ENCODE peak calls at places on chromosomes 5 and 9, in ten cellular contexts. One of them, this sample, is unnamed.
A peak's percentile ranks its signal among the peaks of the same experiment; 100 is the strongest.

GRCh38 chr9:73237140-73237539 is 85.5 kb downstream of the ANXA1 start:
- DNase-seq in kidney: no peak
- DNase-seq in astrocyte of the spinal cord: no peak
- DNase-seq in GM12865: no peak
- DNase-seq in IMR-90: no peak
- DNase-seq in stomach: no peak
- DNase-seq in retinal pigment epithelial cell: no peak
- DNase-seq in HepG2: no peak
- DNase-seq in A673: no peak
- DNase-seq in cardiac fibroblast: no peak
- DNase-seq in this sample: no peak

GRCh38 chr9:122354536-122355199 is 16.2 kb upstream of the PTGS1 start:
- DNase-seq in astrocyte of the spinal cord: no peak
- DNase-seq in A673: no peak
- DNase-seq in cardiac fibroblast: no peak
- DNase-seq in stomach: no peak
- DNase-seq in retinal pigment epithelial cell: no peak
- DNase-seq in kidney: no peak
- DNase-seq in HepG2: no peak
- DNase-seq in GM12865: no peak
- DNase-seq in IMR-90: no peak
- DNase-seq in this sample: no peak

GRCh38 chr5:1975898-1976765 is 93.4 kb upstream of the IRX4 start:
- DNase-seq in cardiac fibroblast: no peak
- DNase-seq in HepG2: no peak
- DNase-seq in A673: peak; percentile 6
- DNase-seq in IMR-90: no peak
- DNase-seq in GM12865: peak; percentile 3
- DNase-seq in stomach: no peak
- DNase-seq in astrocyte of the spinal cord: no peak
- DNase-seq in retinal pigment epithelial cell: no peak
- DNase-seq in kidney: no peak
- DNase-seq in this sample: peak; percentile 32

GRCh38 chr9:119398350-119398749 is 29.1 kb upstream of the BRINP1 start:
- DNase-seq in stomach: no peak
- DNase-seq in astrocyte of the spinal cord: no peak
- DNase-seq in A673: no peak
- DNase-seq in HepG2: no peak
- DNase-seq in IMR-90: no peak
- DNase-seq in retinal pigment epithelial cell: no peak
- DNase-seq in kidney: no peak
- DNase-seq in GM12865: no peak
- DNase-seq in cardiac fibroblast: no peak
- DNase-seq in this sample: no peak

GRCh38 chr9:129752915-129753724 is at the start of gene PTGES:
- DNase-seq in stomach: peak; percentile 69
- DNase-seq in GM12865: peak; percentile 43
- DNase-seq in cardiac fibroblast: peak; percentile 90
- DNase-seq in IMR-90: peak; percentile 87
- DNase-seq in A673: peak; percentile 80
- DNase-seq in astrocyte of the spinal cord: peak; percentile 79
- DNase-seq in kidney: peak; percentile 94
- DNase-seq in retinal pigment epithelial cell: no peak
- DNase-seq in HepG2: no peak
- DNase-seq in this sample: no peak

GRCh38 chr5:174744896-174745295 is 20.5 kb downstream of the MSX2 start:
- DNase-seq in kidney: no peak
- DNase-seq in A673: no peak
- DNase-seq in cardiac fibroblast: no peak
- DNase-seq in IMR-90: no peak
- DNase-seq in GM12865: no peak
- DNase-seq in retinal pigment epithelial cell: no peak
- DNase-seq in stomach: no peak
- DNase-seq in astrocyte of the spinal cord: no peak
- DNase-seq in HepG2: no peak
- DNase-seq in this sample: no peak

GRCh38 chr5:74355041-74355440 is 285.5 kb downstream of the ENC1 start:
- DNase-seq in A673: no peak
- DNase-seq in GM12865: no peak
- DNase-seq in kidney: no peak
- DNase-seq in IMR-90: no peak
- DNase-seq in HepG2: no peak
- DNase-seq in stomach: no peak
- DNase-seq in retinal pigment epithelial cell: no peak
- DNase-seq in cardiac fibroblast: no peak
- DNase-seq in astrocyte of the spinal cord: no peak
- DNase-seq in this sample: no peak

GRCh38 chr5:123358751-123359150 is 64.5 kb downstream of the CEP120 start:
- DNase-seq in retinal pigment epithelial cell: no peak
- DNase-seq in HepG2: no peak
- DNase-seq in stomach: no peak
- DNase-seq in kidney: no peak
- DNase-seq in cardiac fibroblast: peak; percentile 8
- DNase-seq in IMR-90: peak; percentile 81
- DNase-seq in GM12865: no peak
- DNase-seq in astrocyte of the spinal cord: no peak
- DNase-seq in A673: no peak
- DNase-seq in this sample: no peak

GRCh38 chr9:116151966-116152381 is 1.6 kb upstream of the PAPPA start:
- DNase-seq in IMR-90: peak; percentile 94
- DNase-seq in astrocyte of the spinal cord: peak; percentile 87
- DNase-seq in retinal pigment epithelial cell: peak; percentile 57
- DNase-seq in GM12865: no peak
- DNase-seq in HepG2: no peak
- DNase-seq in stomach: no peak
- DNase-seq in cardiac fibroblast: peak; percentile 93
- DNase-seq in kidney: no peak
- DNase-seq in A673: peak; percentile 73
- DNase-seq in this sample: no peak

GRCh38 chr9:116147821-116148220 is 5.8 kb upstream of the PAPPA start:
- DNase-seq in IMR-90: no peak
- DNase-seq in GM12865: no peak
- DNase-seq in retinal pigment epithelial cell: no peak
- DNase-seq in HepG2: no peak
- DNase-seq in kidney: no peak
- DNase-seq in A673: no peak
- DNase-seq in cardiac fibroblast: no peak
- DNase-seq in stomach: no peak
- DNase-seq in astrocyte of the spinal cord: no peak
- DNase-seq in this sample: no peak

GRCh38 chr9:116152390-116152789 is 1.2 kb upstream of the PAPPA start:
- DNase-seq in IMR-90: peak; percentile 70
- DNase-seq in HepG2: peak; percentile 16
- DNase-seq in cardiac fibroblast: peak; percentile 76
- DNase-seq in retinal pigment epithelial cell: no peak
- DNase-seq in stomach: no peak
- DNase-seq in A673: peak; percentile 72
- DNase-seq in GM12865: no peak
- DNase-seq in astrocyte of the spinal cord: peak; percentile 84
- DNase-seq in kidney: no peak
- DNase-seq in this sample: no peak

GRCh38 chr9:116151199-116151598 is 2.4 kb upstream of the PAPPA start:
- DNase-seq in cardiac fibroblast: no peak
- DNase-seq in kidney: no peak
- DNase-seq in IMR-90: no peak
- DNase-seq in GM12865: no peak
- DNase-seq in astrocyte of the spinal cord: no peak
- DNase-seq in retinal pigment epithelial cell: no peak
- DNase-seq in stomach: no peak
- DNase-seq in HepG2: no peak
- DNase-seq in A673: no peak
- DNase-seq in this sample: no peak

GRCh38 chr9:116149844-116150243 is 3.7 kb upstream of the PAPPA start:
- DNase-seq in A673: peak; percentile 79
- DNase-seq in stomach: peak; percentile 49
- DNase-seq in retinal pigment epithelial cell: no peak
- DNase-seq in cardiac fibroblast: no peak
- DNase-seq in HepG2: no peak
- DNase-seq in IMR-90: no peak
- DNase-seq in GM12865: peak; percentile 23
- DNase-seq in kidney: no peak
- DNase-seq in astrocyte of the spinal cord: no peak
- DNase-seq in this sample: no peak
- TF ChIP-seq CTCF in A673: peak; percentile 92
- TF ChIP-seq CTCF in stomach: peak; percentile 34
- TF ChIP-seq CTCF in retinal pigment epithelial cell: peak; percentile 83
- TF ChIP-seq CTCF in cardiac fibroblast: peak; percentile 57
- TF ChIP-seq CTCF in HepG2: peak; percentile 69
- TF ChIP-seq CTCF in IMR-90: peak; percentile 46
- TF ChIP-seq CTCF in GM12865: peak; percentile 58
- TF ChIP-seq CTCF in kidney: peak; percentile 63
- TF ChIP-seq CTCF in astrocyte of the spinal cord: peak; percentile 75
- TF ChIP-seq CTCF in this sample: peak; percentile 63

GRCh38 chr5:79621056-79621455 is 8.8 kb downstream of the TENT2 start:
- DNase-seq in cardiac fibroblast: peak; percentile 10
- DNase-seq in astrocyte of the spinal cord: peak; percentile 58
- DNase-seq in retinal pigment epithelial cell: peak; percentile 44
- DNase-seq in A673: no peak
- DNase-seq in kidney: no peak
- DNase-seq in GM12865: no peak
- DNase-seq in stomach: no peak
- DNase-seq in HepG2: no peak
- DNase-seq in IMR-90: peak; percentile 90
- DNase-seq in this sample: no peak

GRCh38 chr5:79612667-79613190 is 488 bp downstream of the TENT2 start:
- DNase-seq in cardiac fibroblast: no peak
- DNase-seq in IMR-90: no peak
- DNase-seq in stomach: no peak
- DNase-seq in GM12865: no peak
- DNase-seq in HepG2: peak; percentile 3
- DNase-seq in A673: no peak
- DNase-seq in kidney: no peak
- DNase-seq in retinal pigment epithelial cell: no peak
- DNase-seq in astrocyte of the spinal cord: no peak
- DNase-seq in this sample: no peak

GRCh38 chr5:79619849-79620248 is 7.6 kb downstream of the TENT2 start:
- DNase-seq in kidney: no peak
- DNase-seq in IMR-90: no peak
- DNase-seq in A673: no peak
- DNase-seq in astrocyte of the spinal cord: no peak
- DNase-seq in retinal pigment epithelial cell: no peak
- DNase-seq in stomach: no peak
- DNase-seq in cardiac fibroblast: no peak
- DNase-seq in GM12865: no peak
- DNase-seq in HepG2: no peak
- DNase-seq in this sample: no peak

GRCh38 chr5:79613571-79613970 is 1.3 kb downstream of the TENT2 start:
- DNase-seq in HepG2: no peak
- DNase-seq in retinal pigment epithelial cell: no peak
- DNase-seq in IMR-90: no peak
- DNase-seq in stomach: no peak
- DNase-seq in GM12865: no peak
- DNase-seq in kidney: no peak
- DNase-seq in A673: no peak
- DNase-seq in astrocyte of the spinal cord: no peak
- DNase-seq in cardiac fibroblast: peak; percentile 3
- DNase-seq in this sample: no peak

GRCh38 chr5:79617539-79617938 is 5.3 kb downstream of the TENT2 start:
- DNase-seq in kidney: no peak
- DNase-seq in retinal pigment epithelial cell: no peak
- DNase-seq in cardiac fibroblast: no peak
- DNase-seq in stomach: no peak
- DNase-seq in astrocyte of the spinal cord: no peak
- DNase-seq in A673: no peak
- DNase-seq in GM12865: no peak
- DNase-seq in HepG2: no peak
- DNase-seq in IMR-90: no peak
- DNase-seq in this sample: no peak
- H3K4me3 ChIP-seq in kidney: no peak overlapping the region
- H3K4me3 ChIP-seq in retinal pigment epithelial cell: no peak overlapping the region
- H3K4me3 ChIP-seq in cardiac fibroblast: no peak overlapping the region
- H3K4me3 ChIP-seq in stomach: no peak overlapping the region
- H3K4me3 ChIP-seq in astrocyte of the spinal cord: no peak overlapping the region
- H3K4me3 ChIP-seq in A673: no peak overlapping the region
- H3K4me3 ChIP-seq in GM12865: no peak overlapping the region
- H3K4me3 ChIP-seq in HepG2: no peak overlapping the region
- H3K4me3 ChIP-seq in IMR-90: no peak overlapping the region
- H3K4me3 ChIP-seq in this sample: no peak overlapping the region

DNA sequence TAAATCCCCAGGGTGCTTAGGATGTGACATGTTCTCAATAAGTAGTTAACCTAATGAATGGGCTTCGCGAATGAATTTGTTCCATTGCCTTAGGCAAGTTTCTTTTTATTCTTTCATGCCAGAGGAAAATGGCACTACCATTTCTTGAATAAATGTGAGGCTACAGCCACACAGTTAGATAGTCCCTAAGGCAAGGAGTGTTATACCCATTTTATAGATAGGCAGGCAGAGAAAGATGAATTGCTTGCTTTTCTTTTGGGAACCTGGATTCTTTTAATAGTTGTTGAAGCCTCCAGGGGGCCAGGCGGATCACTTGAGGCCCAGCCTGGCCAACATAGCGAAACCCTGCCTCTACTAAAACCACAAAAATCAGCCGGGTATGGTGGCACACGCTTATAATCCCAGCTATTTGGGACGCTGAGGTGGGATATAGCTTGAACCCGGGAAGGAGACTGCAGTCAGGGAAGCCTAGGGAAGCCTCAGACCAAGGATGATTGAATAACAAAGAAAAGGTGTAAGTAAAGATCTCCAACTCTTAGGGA is 943 bp downstream of the NOP16 start:
- DNase-seq in GM12865: peak; percentile 22
- DNase-seq in HepG2: no peak
- DNase-seq in IMR-90: no peak
- DNase-seq in retinal pigment epithelial cell: no peak
- DNase-seq in A673: no peak
- DNase-seq in cardiac fibroblast: no peak
- DNase-seq in astrocyte of the spinal cord: no peak
- DNase-seq in kidney: no peak
- DNase-seq in stomach: no peak
- DNase-seq in this sample: no peak
- TF ChIP-seq CTCF in GM12865: no peak
- TF ChIP-seq CTCF in HepG2: no peak
- TF ChIP-seq CTCF in IMR-90: no peak
- TF ChIP-seq CTCF in retinal pigment epithelial cell: no peak
- TF ChIP-seq CTCF in A673: no peak
- TF ChIP-seq CTCF in cardiac fibroblast: no peak
- TF ChIP-seq CTCF in astrocyte of the spinal cord: no peak
- TF ChIP-seq CTCF in kidney: no peak
- TF ChIP-seq CTCF in stomach: no peak
- TF ChIP-seq CTCF in this sample: no peak

GRCh38 chr5:14157494-14157782 is 14.3 kb downstream of the TRIO start:
- DNase-seq in GM12865: no peak
- DNase-seq in A673: no peak
- DNase-seq in cardiac fibroblast: no peak
- DNase-seq in HepG2: no peak
- DNase-seq in stomach: no peak
- DNase-seq in kidney: no peak
- DNase-seq in astrocyte of the spinal cord: no peak
- DNase-seq in IMR-90: no peak
- DNase-seq in retinal pigment epithelial cell: no peak
- DNase-seq in this sample: no peak

GRCh38 chr5:14155730-14156129 is 12.6 kb downstream of the TRIO start:
- DNase-seq in A673: no peak
- DNase-seq in astrocyte of the spinal cord: no peak
- DNase-seq in kidney: no peak
- DNase-seq in GM12865: no peak
- DNase-seq in retinal pigment epithelial cell: no peak
- DNase-seq in cardiac fibroblast: no peak
- DNase-seq in HepG2: no peak
- DNase-seq in IMR-90: no peak
- DNase-seq in stomach: no peak
- DNase-seq in this sample: no peak

GRCh38 chr5:14158890-14159666 is 15.9 kb downstream of the TRIO start:
- DNase-seq in IMR-90: no peak
- DNase-seq in kidney: no peak
- DNase-seq in cardiac fibroblast: no peak
- DNase-seq in stomach: no peak
- DNase-seq in retinal pigment epithelial cell: no peak
- DNase-seq in astrocyte of the spinal cord: no peak
- DNase-seq in GM12865: no peak
- DNase-seq in A673: no peak
- DNase-seq in HepG2: no peak
- DNase-seq in this sample: no peak

GRCh38 chr5:14155075-14155474 is 11.9 kb downstream of the TRIO start:
- DNase-seq in A673: no peak
- DNase-seq in stomach: no peak
- DNase-seq in astrocyte of the spinal cord: no peak
- DNase-seq in IMR-90: no peak
- DNase-seq in retinal pigment epithelial cell: no peak
- DNase-seq in kidney: no peak
- DNase-seq in cardiac fibroblast: no peak
- DNase-seq in HepG2: no peak
- DNase-seq in GM12865: peak; percentile 62
- DNase-seq in this sample: no peak

GRCh38 chr5:14156611-14157493 is 13.7 kb downstream of the TRIO start:
- DNase-seq in stomach: no peak
- DNase-seq in retinal pigment epithelial cell: peak; percentile 80
- DNase-seq in cardiac fibroblast: peak; percentile 92
- DNase-seq in IMR-90: peak; percentile 99
- DNase-seq in HepG2: peak; percentile 34
- DNase-seq in kidney: no peak
- DNase-seq in astrocyte of the spinal cord: peak; percentile 98
- DNase-seq in GM12865: peak; percentile 83
- DNase-seq in A673: peak; percentile 89
- DNase-seq in this sample: no peak
- H3K4me3 ChIP-seq in stomach: peak overlapping the region; percentile 15
- H3K4me3 ChIP-seq in retinal pigment epithelial cell: peak overlapping the region; percentile 32
- H3K4me3 ChIP-seq in cardiac fibroblast: peak overlapping the region; percentile 6
- H3K4me3 ChIP-seq in IMR-90: peak overlapping the region; percentile 38
- H3K4me3 ChIP-seq in HepG2: no peak overlapping the region
- H3K4me3 ChIP-seq in kidney: no peak overlapping the region
- H3K4me3 ChIP-seq in astrocyte of the spinal cord: peak overlapping the region; percentile 28
- H3K4me3 ChIP-seq in GM12865: peak overlapping the region; percentile 65
- H3K4me3 ChIP-seq in A673: peak overlapping the region; percentile 29
- H3K4me3 ChIP-seq in this sample: no peak overlapping the region

This sample was measured in LNCaP clone FGC.